ENCODE peak calls at places on chromosomes 2 and 18, in ten cellular contexts. H, B, O, K, Z, T, Q, N, D and P are unnamed samples.

GRCh38 chr18:79950440-79951341 is 762 bp downstream of the SLC66A2 start:
- DNase-seq in H (peak), B (peak), O (no peak), K (peak), Z (no peak), T (no peak), Q (peak), N (peak), D (no peak), P (peak)

GRCh38 chr2:134104754-134105153 is 149.1 kb upstream of the MGAT5 start:
- DNase-seq in H (no peak), B (no peak), O (no peak), K (no peak), Z (no peak), T (no peak), Q (peak), N (no peak), D (no peak), P (no peak)

GRCh38 chr2:223051580-223052375 is at the start of gene KCNE4:
- DNase-seq in H (peak), B (no peak), O (peak), K (peak), Z (no peak), T (no peak), Q (peak), N (peak), D (no peak), P (peak)

GRCh38 chr2:166765141-166765540 is 123.1 kb upstream of the XIRP2 start:
- DNase-seq in H (no peak), B (no peak), O (no peak), K (no peak), Z (no peak), T (no peak), Q (no peak), N (peak), D (no peak), P (no peak)

GRCh38 chr2:133362061-133362476 is 206.2 kb downstream of the NCKAP5 start:
- DNase-seq in H (no peak), B (no peak), O (peak), K (peak), Z (no peak), T (no peak), Q (no peak), N (peak), D (no peak), P (no peak)

GRCh38 chr2:158487419-158487818 is 30.7 kb downstream of the PKP4 start:
- DNase-seq in H (no peak), B (no peak), O (no peak), K (peak), Z (no peak), T (no peak), Q (no peak), N (peak), D (no peak), P (no peak)

GRCh38 chr2:234308814-234309195 is 188.1 kb downstream of the ARL4C start:
- DNase-seq in H (no peak), B (no peak), O (peak), K (no peak), Z (no peak), T (no peak), Q (peak), N (no peak), D (no peak), P (no peak)

GRCh38 chr2:53004413-53004812 is 763.2 kb upstream of the CHAC2 start:
- DNase-seq in H (no peak), B (no peak), O (no peak), K (no peak), Z (no peak), T (no peak), Q (no peak), N (no peak), D (no peak), P (no peak)

GRCh38 chr2:215365184-215365658 is 53.4 kb downstream of the ATIC start:
- DNase-seq in H (no peak), B (no peak), O (no peak), K (peak), Z (no peak), T (no peak), Q (no peak), N (peak), D (no peak), P (no peak)

GRCh38 chr2:109460553-109461324 is 153.0 kb downstream of the SEPTIN10 start:
- DNase-seq in H (peak), B (no peak), O (no peak), K (no peak), Z (no peak), T (no peak), Q (no peak), N (no peak), D (no peak), P (no peak)

GRCh38 chr2:44273596-44273995 is 1.7 kb upstream of the SLC3A1 start:
- DNase-seq in H (no peak), B (no peak), O (no peak), K (peak), Z (no peak), T (no peak), Q (no peak), N (peak), D (no peak), P (no peak)

GRCh38 chr2:164910091-164910899 is 45.0 kb downstream of the SLC38A11 start:
- DNase-seq in H (no peak), B (no peak), O (peak), K (no peak), Z (peak), T (no peak), Q (peak), N (peak), D (no peak), P (no peak)

GRCh38 chr18:41075212-41075611 is 879.8 kb upstream of the PIK3C3 start:
- DNase-seq in H (no peak), B (no peak), O (peak), K (peak), Z (no peak), T (no peak), Q (no peak), N (peak), D (no peak), P (no peak)

GRCh38 chr18:43396266-43396665 is 119.0 kb upstream of the SYT4 start:
- DNase-seq in H (no peak), B (no peak), O (peak), K (peak), Z (no peak), T (no peak), Q (no peak), N (peak), D (no peak), P (no peak)

GRCh38 chr2:154698238-154698788 is at the start of gene KCNJ3:
- DNase-seq in H (no peak), B (no peak), O (no peak), K (no peak), Z (no peak), T (no peak), Q (peak), N (peak), D (no peak), P (no peak)

GRCh38 chr2:224268441-224268840 is 133.5 kb downstream of the FAM124B start:
- DNase-seq in H (no peak), B (no peak), O (peak), K (peak), Z (peak), T (no peak), Q (peak), N (peak), D (no peak), P (no peak)

GRCh38 chr2:119837759-119838158 is 78.0 kb downstream of the PTPN4 start:
- DNase-seq in H (no peak), B (peak), O (no peak), K (no peak), Z (no peak), T (no peak), Q (no peak), N (no peak), D (no peak), P (no peak)

GRCh38 chr18:58405107-58405898 is 223.6 kb downstream of the ALPK2 start:
- DNase-seq in H (peak), B (no peak), O (no peak), K (no peak), Z (no peak), T (no peak), Q (no peak), N (no peak), D (no peak), P (no peak)

GRCh38 chr2:99112617-99113016 is 28.9 kb upstream of the C2orf15 start:
- DNase-seq in H (no peak), B (no peak), O (no peak), K (no peak), Z (no peak), T (no peak), Q (no peak), N (no peak), D (no peak), P (no peak)

GRCh38 chr2:170928036-170928823 is 823 bp upstream of the GORASP2 start:
- DNase-seq in H (no peak), B (no peak), O (no peak), K (no peak), Z (peak), T (no peak), Q (no peak), N (peak), D (no peak), P (no peak)

GRCh38 chr2:173972636-173973035 is 7.5 kb upstream of the SP3 start:
- DNase-seq in H (no peak), B (no peak), O (no peak), K (peak), Z (no peak), T (no peak), Q (no peak), N (no peak), D (no peak), P (no peak)

GRCh38 chr18:21064347-21064746 is 47.3 kb downstream of the ROCK1 start:
- DNase-seq in H (no peak), B (no peak), O (peak), K (peak), Z (no peak), T (no peak), Q (no peak), N (peak), D (no peak), P (no peak)

GRCh38 chr2:150878347-150878746 is 383.3 kb downstream of the RBM43 start:
- DNase-seq in H (no peak), B (no peak), O (no peak), K (peak), Z (peak), T (no peak), Q (no peak), N (peak), D (peak), P (no peak)

GRCh38 chr2:164430166-164430783 is 191.0 kb downstream of the GRB14 start:
- DNase-seq in H (no peak), B (no peak), O (no peak), K (peak), Z (peak), T (no peak), Q (peak), N (peak), D (peak), P (no peak)

GRCh38 chr2:209523778-209524362 is 100.0 kb downstream of the MAP2 start:
- DNase-seq in H (no peak), B (no peak), O (no peak), K (no peak), Z (no peak), T (no peak), Q (no peak), N (no peak), D (no peak), P (no peak)

GRCh38 chr2:26691881-26692813 is at the start of gene KCNK3:
- DNase-seq in H (peak), B (peak), O (no peak), K (peak), Z (no peak), T (peak), Q (peak), N (peak), D (no peak), P (peak)

GRCh38 chr18:49018961-49019445 is 68.2 kb upstream of the SMAD7 start:
- DNase-seq in H (peak), B (peak), O (no peak), K (no peak), Z (no peak), T (no peak), Q (no peak), N (no peak), D (no peak), P (no peak)

GRCh38 chr2:98806266-98806697 is 75.3 kb upstream of the MGAT4A start:
- DNase-seq in H (peak), B (peak), O (no peak), K (peak), Z (no peak), T (peak), Q (no peak), N (peak), D (no peak), P (peak)

GRCh38 chr18:13381907-13382682 is 163.5 kb downstream of the LDLRAD4 start:
- DNase-seq in H (peak), B (peak), O (no peak), K (peak), Z (no peak), T (peak), Q (peak), N (peak), D (no peak), P (peak)

GRCh38 chr2:19454125-19454524 is 95.7 kb upstream of the OSR1 start:
- DNase-seq in H (no peak), B (no peak), O (no peak), K (no peak), Z (no peak), T (no peak), Q (no peak), N (no peak), D (no peak), P (no peak)

GRCh38 chr2:147712051-147712450 is 132.8 kb upstream of the ACVR2A start:
- DNase-seq in H (no peak), B (no peak), O (no peak), K (no peak), Z (no peak), T (no peak), Q (no peak), N (no peak), D (no peak), P (no peak)

GRCh38 chr18:32460046-32460785 is 10.5 kb downstream of the GAREM1 start:
- DNase-seq in H (no peak), B (no peak), O (no peak), K (no peak), Z (no peak), T (no peak), Q (peak), N (no peak), D (no peak), P (no peak)

GRCh38 chr2:170224692-170225091 is 46.7 kb downstream of the MYO3B start:
- DNase-seq in H (no peak), B (no peak), O (no peak), K (no peak), Z (no peak), T (no peak), Q (no peak), N (no peak), D (no peak), P (no peak)

GRCh38 chr2:98063289-98063688 is 23.7 kb upstream of the VWA3B start:
- DNase-seq in H (no peak), B (no peak), O (no peak), K (no peak), Z (no peak), T (no peak), Q (no peak), N (no peak), D (no peak), P (no peak)

GRCh38 chr2:231883468-231883881 is 42.7 kb downstream of the NPPC start:
- DNase-seq in H (no peak), B (no peak), O (peak), K (peak), Z (no peak), T (no peak), Q (peak), N (peak), D (no peak), P (no peak)

GRCh38 chr2:239696559-239697207 is 295.9 kb upstream of the HDAC4 start:
- DNase-seq in H (peak), B (no peak), O (no peak), K (no peak), Z (no peak), T (no peak), Q (no peak), N (no peak), D (no peak), P (no peak)

GRCh38 chr2:217979151-217979811 is 23.5 kb downstream of the TNS1 start:
- DNase-seq in H (peak), B (no peak), O (no peak), K (peak), Z (no peak), T (no peak), Q (no peak), N (peak), D (no peak), P (no peak)
- H3K4me3 ChIP-seq in H (peak), B (peak), O (peak), K (no peak), Z (peak), T (peak), Q (no peak), N (no peak), D (no peak), P (peak)

GRCh38 chr2:7430421-7430868 is 513.2 kb downstream of the RNF144A start:
- DNase-seq in H (no peak), B (no peak), O (no peak), K (no peak), Z (no peak), T (no peak), Q (peak), N (no peak), D (no peak), P (no peak)
- H3K4me3 ChIP-seq in H (no peak), B (peak), O (no peak), K (no peak), Z (no peak), T (peak), Q (no peak), N (no peak), D (no peak), P (no peak)

DNA sequence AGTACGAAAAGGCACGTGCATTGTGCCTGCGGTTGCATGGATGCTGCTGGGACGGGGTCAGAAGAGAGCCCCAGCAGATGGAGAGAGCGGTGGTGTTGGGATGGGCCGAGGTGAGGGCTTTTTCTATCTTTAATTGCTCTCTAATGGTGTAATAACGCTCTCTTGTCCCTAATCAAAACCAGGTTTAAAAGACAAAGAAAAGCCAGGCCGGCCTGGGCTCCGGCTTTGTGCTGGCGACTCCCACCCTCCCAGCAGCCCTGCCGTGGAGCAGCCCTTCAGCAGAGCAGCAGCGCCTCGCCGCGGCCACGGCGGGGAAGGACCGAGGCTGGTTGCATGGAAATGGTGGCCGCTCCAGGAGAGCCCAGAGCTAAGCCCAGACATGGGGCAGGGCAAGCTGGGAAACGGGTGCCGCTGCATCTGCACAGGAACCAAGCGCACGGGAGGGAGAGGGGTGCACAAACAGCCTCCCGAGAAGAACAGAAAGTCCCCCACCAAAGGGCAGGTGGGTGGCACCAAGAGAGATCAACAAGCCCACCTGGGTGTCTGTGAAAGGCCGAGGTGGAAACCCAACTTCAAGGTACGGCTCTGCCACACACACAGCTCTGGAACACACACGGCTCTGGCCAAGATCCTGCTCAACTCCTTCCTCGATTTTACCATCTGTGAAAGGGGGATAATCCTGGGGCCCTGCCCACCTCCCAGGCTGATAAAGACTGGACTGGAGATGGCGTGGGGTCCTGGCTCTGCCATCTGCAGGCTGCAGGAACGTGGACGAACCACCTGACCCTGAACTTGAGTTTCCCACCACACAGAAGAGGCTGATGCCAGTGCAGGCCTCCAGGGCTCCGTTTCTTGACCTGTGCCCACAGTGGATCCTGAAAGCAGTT is 15.0 kb downstream of the HS1BP3 start:
- DNase-seq in H (peak), B (peak), O (no peak), K (peak), Z (peak), T (peak), Q (peak), N (peak), D (peak), P (peak)
- H3K4me3 ChIP-seq in H (no peak), B (no peak), O (no peak), K (peak), Z (no peak), T (peak), Q (no peak), N (no peak), D (no peak), P (no peak)

DNA sequence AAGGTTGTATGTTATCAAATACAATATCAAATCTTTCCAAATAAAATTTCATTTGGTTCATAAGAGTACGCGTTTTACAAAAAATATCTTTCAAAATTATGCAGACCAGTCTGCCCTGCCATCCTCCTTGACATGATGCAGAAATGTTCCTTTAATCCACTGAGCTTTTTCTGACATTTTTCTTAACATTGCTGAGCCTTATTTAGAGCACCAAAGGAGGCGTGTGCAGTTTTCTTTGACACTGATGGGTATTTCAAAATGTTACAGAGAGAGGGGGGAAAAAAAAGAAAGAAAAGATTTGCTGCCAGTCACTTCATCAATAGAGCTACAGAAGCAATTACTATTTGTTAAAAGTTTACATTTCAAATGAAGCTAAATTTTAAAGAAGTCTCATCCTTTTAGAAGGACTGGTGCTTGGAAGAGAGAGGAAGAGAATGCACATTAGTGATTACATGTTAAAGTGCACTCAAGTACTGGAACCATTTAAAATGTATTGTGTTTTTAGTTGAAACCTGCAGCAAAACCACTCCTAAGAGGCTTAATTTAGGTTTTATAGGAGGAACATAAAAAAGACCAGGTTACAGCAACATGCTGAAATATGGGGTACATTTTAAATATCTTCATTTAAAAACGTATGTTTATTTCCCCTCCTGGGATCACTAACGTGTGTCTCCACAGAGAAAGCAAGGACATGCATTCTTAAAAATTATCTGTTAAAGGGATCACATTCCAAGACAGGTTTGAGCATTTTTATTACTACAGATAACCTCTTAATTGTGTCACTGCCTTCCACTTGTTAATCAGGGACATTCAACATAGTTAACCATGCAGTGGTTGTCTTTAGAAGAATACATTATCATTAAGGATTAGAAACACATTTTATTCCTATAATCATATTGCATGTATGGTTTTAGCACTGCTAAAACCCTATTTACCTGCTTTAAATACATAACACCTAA is 258.4 kb downstream of the MEIS1 start:
- DNase-seq in H (no peak), B (no peak), O (no peak), K (no peak), Z (no peak), T (no peak), Q (no peak), N (no peak), D (no peak), P (no peak)
- H3K4me3 ChIP-seq in H (no peak), B (no peak), O (no peak), K (no peak), Z (no peak), T (no peak), Q (no peak), N (no peak), D (no peak), P (no peak)

DNA sequence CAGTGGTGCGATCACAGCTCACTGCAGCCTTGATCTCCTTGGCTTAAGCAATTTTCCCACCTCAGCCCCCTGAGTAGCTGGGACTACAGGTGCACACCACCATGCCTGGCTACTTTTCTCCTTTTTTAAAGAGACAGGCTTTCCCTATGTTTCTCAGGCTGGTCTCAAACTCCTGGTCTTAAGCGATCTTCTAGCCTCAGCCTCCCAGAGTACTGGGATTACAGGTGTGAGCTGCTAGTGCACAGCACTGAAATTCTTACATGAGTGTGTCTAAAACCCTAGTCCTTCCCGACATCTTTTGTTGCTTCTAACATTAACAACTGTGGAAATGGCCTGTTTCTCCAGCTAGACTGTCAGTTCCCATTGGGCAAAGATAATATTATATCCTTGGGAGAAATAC is 2.9 kb downstream of the UGP2 start:
- DNase-seq in H (no peak), B (no peak), O (no peak), K (no peak), Z (no peak), T (no peak), Q (no peak), N (no peak), D (no peak), P (no peak)
- H3K4me3 ChIP-seq in H (peak), B (peak), O (peak), K (peak), Z (peak), T (peak), Q (no peak), N (peak), D (no peak), P (peak)